ENCODE peak calls at places on chromosomes 7 and 10, in eight cellular contexts. E is ovary, U is heart right ventricle, K is glutamatergic neuron, W is dorsolateral prefrontal cortex, G is hepatocyte, S is thoracic aorta, L is pancreas. Y is an unnamed sample.
A peak's percentile ranks its signal among the peaks of the same experiment; 100 is the strongest.

GRCh38 chr10:92778091-92778490 is 70.2 kb upstream of the EXOC6 start:
- DNase-seq in S (no peak), G (no peak), L (no peak), K (no peak), W (no peak), E (no peak), U (no peak), Y (no peak)

GRCh38 chr7:128197586-128197985 is 43.5 kb upstream of the LEP start:
- DNase-seq in U (no peak), L (no peak), W (no peak), S (no peak), K (no peak), G (no peak), E (no peak), Y (no peak)

GRCh38 chr10:123579675-123580074 is 86.5 kb upstream of the GPR26 start:
- DNase-seq in L (no peak), U (no peak), G (no peak), S (no peak), E (no peak), K (no peak), W (no peak), Y (no peak)

GRCh38 chr7:10128748-10129147 is 844.9 kb upstream of the PHF14 start:
- DNase-seq in S (no peak), K (peak; percentile 61), L (no peak), G (peak; percentile 23), W (peak; percentile 32), U (no peak), E (no peak), Y (no peak)

GRCh38 chr10:869171-869570 is 62.3 kb downstream of the LARP4B start:
- DNase-seq in U (no peak), S (no peak), E (no peak), L (no peak), K (no peak), W (no peak), G (no peak), Y (no peak)

GRCh38 chr10:60534791-60535389 is 145.2 kb upstream of the ANK3 start:
- DNase-seq in W (no peak), L (no peak), U (no peak), G (no peak), E (no peak), S (no peak), K (no peak), Y (no peak)

GRCh38 chr7:155062431-155062830 is 7.7 kb upstream of the HTR5A start:
- DNase-seq in L (no peak), U (no peak), G (no peak), W (no peak), E (no peak), K (no peak), S (no peak), Y (no peak)

GRCh38 chr10:930415-931325 is 835 bp downstream of the LARP4B start:
- DNase-seq in E (peak; percentile 56), L (peak; percentile 84), G (peak; percentile 80), U (peak; percentile 31), S (no peak), W (no peak), K (peak; percentile 40), Y (peak; percentile 46)

GRCh38 chr10:124048371-124049290 is 44.8 kb downstream of the CHST15 start:
- DNase-seq in L (no peak), K (no peak), W (no peak), S (no peak), U (no peak), E (no peak), G (no peak), Y (no peak)

GRCh38 chr7:107842213-107842612 is 39.2 kb upstream of the SLC26A3 start:
- DNase-seq in K (no peak), S (no peak), W (no peak), U (no peak), E (no peak), G (no peak), L (no peak), Y (no peak)

GRCh38 chr10:101939273-101939635 is 95.7 kb upstream of the KCNIP2 start:
- DNase-seq in E (no peak), G (peak; percentile 27), L (no peak), S (no peak), K (no peak), U (no peak), W (no peak), Y (no peak)

GRCh38 chr10:60511823-60512222 is 122.1 kb upstream of the ANK3 start:
- DNase-seq in L (no peak), S (no peak), E (no peak), G (no peak), W (no peak), K (no peak), U (no peak), Y (no peak)

GRCh38 chr10:129883029-129883428 is 81.0 kb downstream of the EBF3 start:
- DNase-seq in S (no peak), K (no peak), U (no peak), W (no peak), G (no peak), L (no peak), E (no peak), Y (no peak)

GRCh38 chr10:50929670-50930069 is 44.2 kb upstream of the A1CF start:
- DNase-seq in S (no peak), G (no peak), W (no peak), U (no peak), E (no peak), K (no peak), L (no peak), Y (no peak)

GRCh38 chr10:119620241-119620753 is 23.5 kb upstream of the TIAL1 start:
- DNase-seq in K (no peak), G (no peak), L (no peak), E (no peak), W (peak; percentile 21), S (no peak), U (no peak), Y (no peak)

GRCh38 chr10:36023939-36024338 is 381.8 kb upstream of the FZD8 start:
- DNase-seq in L (no peak), G (no peak), U (no peak), E (no peak), W (no peak), K (no peak), S (peak; percentile 7), Y (no peak)

GRCh38 chr7:44196450-44196872 is 4.3 kb upstream of the YKT6 start:
- DNase-seq in G (peak; percentile 75), L (no peak), K (peak; percentile 71), W (no peak), S (no peak), E (no peak), U (no peak), Y (no peak)

GRCh38 chr7:77727936-77728701 is 31.9 kb downstream of the RSBN1L start:
- DNase-seq in U (no peak), S (no peak), L (no peak), G (peak; percentile 10), K (peak; percentile 24), E (no peak), W (peak; percentile 12), Y (no peak)

GRCh38 chr7:72183835-72184234 is 228.3 kb downstream of the CALN1 start:
- DNase-seq in K (no peak), L (no peak), E (no peak), W (no peak), S (no peak), G (peak; percentile 33), U (no peak), Y (no peak)
- TF ChIP-seq CTCF in K (peak; percentile 75), L (no peak), E (no peak), W (peak; percentile 44), S (no peak), G (peak; percentile 28), U (no peak), Y (no peak)

GRCh38 chr10:6699336-6699735 is 119.3 kb upstream of the PRKCQ start:
- DNase-seq in E (no peak), G (no peak), U (no peak), W (no peak), L (no peak), S (no peak), K (no peak), Y (no peak)

GRCh38 chr10:6700066-6700465 is 120.0 kb upstream of the PRKCQ start:
- DNase-seq in E (no peak), U (no peak), L (no peak), S (no peak), G (no peak), W (no peak), K (no peak), Y (no peak)

GRCh38 chr10:6702030-6702429 is 122.0 kb upstream of the PRKCQ start:
- DNase-seq in L (no peak), E (no peak), S (no peak), K (no peak), U (no peak), W (no peak), G (no peak), Y (no peak)

GRCh38 chr10:6704891-6705290 is 124.8 kb upstream of the PRKCQ start:
- DNase-seq in E (no peak), K (no peak), G (no peak), U (no peak), W (no peak), L (no peak), S (no peak), Y (no peak)

GRCh38 chr10:6701289-6701688 is 121.2 kb upstream of the PRKCQ start:
- DNase-seq in E (no peak), U (no peak), W (no peak), K (peak; percentile 27), L (no peak), S (no peak), G (peak; percentile 28), Y (no peak)
- TF ChIP-seq CTCF in E (no peak), U (no peak), W (no peak), K (no peak), L (no peak), S (no peak), G (peak; percentile 19), Y (no peak)

DNA sequence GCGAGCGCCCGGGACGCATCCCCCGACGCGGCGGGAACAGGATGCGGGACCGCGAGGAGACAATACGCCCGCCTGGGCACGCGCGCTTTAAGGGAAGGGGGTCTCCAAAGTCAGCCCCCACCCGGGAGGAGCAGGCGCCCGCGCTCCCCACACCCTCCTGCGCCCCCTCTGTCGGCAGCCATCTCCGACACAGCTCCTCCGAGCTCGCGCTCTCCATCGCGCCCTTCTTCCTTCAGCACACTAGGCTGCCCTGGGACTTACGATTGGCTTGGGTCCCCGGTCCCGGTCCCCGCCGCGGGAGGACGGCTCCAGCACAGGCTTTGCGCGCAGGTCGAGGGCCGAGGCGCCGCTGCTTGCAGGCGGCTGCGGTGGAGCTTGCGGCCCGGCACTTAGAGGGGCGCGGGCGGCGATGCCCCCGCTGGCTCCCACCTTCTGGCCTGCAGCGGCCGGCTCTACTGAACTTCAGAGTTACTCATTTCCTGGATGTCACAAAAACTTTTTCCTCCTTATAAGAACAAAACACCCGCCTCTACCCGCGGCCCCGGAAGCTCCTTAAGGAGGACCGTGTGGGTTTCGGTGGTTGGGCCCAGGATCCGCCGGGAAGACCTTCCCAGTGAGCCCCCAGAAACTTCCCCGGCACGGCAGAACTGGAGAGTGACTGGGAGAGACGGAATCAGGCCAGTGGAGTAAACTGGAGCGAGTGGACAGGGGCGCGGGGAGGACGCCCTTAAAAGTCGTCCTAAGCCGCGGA is at the start of gene ITPRIP:
- DNase-seq in U (peak; percentile 70), W (peak; percentile 41), L (peak; percentile 75), E (peak; percentile 78), G (peak; percentile 81), K (peak; percentile 78), S (no peak), Y (peak; percentile 67)
- TF ChIP-seq CTCF in U (no peak), W (no peak), L (no peak), E (peak; percentile 47), G (no peak), K (peak; percentile 38), S (peak; percentile 11), Y (no peak)

DNA sequence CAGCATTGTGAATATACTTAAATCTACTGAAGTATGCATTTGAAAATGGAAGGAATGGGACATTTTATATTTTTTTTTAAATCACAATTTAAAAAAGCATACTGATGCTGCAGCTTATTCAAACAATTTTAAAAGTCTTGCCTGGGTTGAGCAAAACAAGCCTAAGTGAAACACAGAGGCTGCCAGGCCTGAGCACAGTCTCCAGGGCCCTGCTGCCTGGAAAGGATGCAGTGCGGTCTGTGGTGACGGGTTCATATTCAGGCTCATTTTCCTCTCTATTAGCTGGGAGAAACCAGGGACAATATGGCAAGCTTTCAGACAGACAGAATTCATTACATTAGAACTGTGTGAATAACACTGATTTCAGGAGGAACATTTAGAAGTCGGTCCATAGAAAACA is 251.9 kb downstream of the COBL start:
- DNase-seq in W (no peak), S (no peak), E (no peak), L (no peak), U (no peak), G (no peak), K (no peak), Y (no peak)
- TF ChIP-seq CTCF in W (no peak), S (no peak), E (no peak), L (no peak), U (no peak), G (no peak), K (no peak), Y (no peak)

Y was measured in activated B cell treated with CpG ODN at 0.5 μM for 24 hours.